ENCODE peak calls at places on chromosome 22, in eight cellular contexts. K is PC-3; P is Peyer's patch; A is brain microvascular endothelial cell; I is ovary; W is CD4-positive, CD25-positive, alpha-beta regulatory T cell; D is tibial artery; Z is psoas muscle. X is an unnamed sample. For H3K27me3, the result is how much of the 10 kb centered on the place peaks cover.

GRCh38 chr22:22199634-22200033 is 45.0 kb upstream of the VPREB1 start:
- DNase-seq in A (no peak), P (no peak), Z (peak), D (no peak), W (no peak), I (no peak), K (no peak), X (no peak)

GRCh38 chr22:23504522-23504921 is 75.6 kb downstream of the IGLL1 start:
- DNase-seq in D (no peak), W (no peak), A (no peak), K (no peak), I (peak), P (no peak), Z (peak), X (no peak)

GRCh38 chr22:22674473-22674872 is 30.1 kb downstream of the GGTLC2 start:
- DNase-seq in I (no peak), K (no peak), W (no peak), Z (no peak), A (no peak), D (no peak), P (no peak), X (no peak)

GRCh38 chr22:50444663-50445062 is 30.2 kb downstream of the SBF1 start:
- DNase-seq in Z (no peak), A (peak), K (peak), W (no peak), P (peak), D (no peak), I (peak), X (peak)

GRCh38 chr22:48473202-48473601 is 1354.5 kb downstream of the BRD1 start:
- DNase-seq in K (no peak), P (no peak), W (no peak), A (no peak), Z (no peak), D (no peak), I (no peak), X (no peak)

GRCh38 chr22:25780673-25781072 is 38.7 kb downstream of the MYO18B start:
- DNase-seq in K (no peak), W (no peak), D (no peak), P (no peak), A (no peak), I (no peak), Z (no peak), X (no peak)

GRCh38 chr22:28231423-28231822 is 312.4 kb upstream of the PITPNB start:
- DNase-seq in P (no peak), W (no peak), K (no peak), I (no peak), A (peak), Z (no peak), D (no peak), X (no peak)

GRCh38 chr22:41437198-41437597 is 9.4 kb downstream of the TOB2 start:
- DNase-seq in P (no peak), W (no peak), K (no peak), A (no peak), D (no peak), Z (no peak), I (no peak), X (no peak)

GRCh38 chr22:42655693-42656092 is 6.5 kb upstream of the CYB5R3 start:
- DNase-seq in P (peak), K (no peak), W (peak), Z (no peak), I (no peak), A (no peak), D (no peak), X (no peak)

GRCh38 chr22:39994566-39995345 is at the start of gene FAM83F:
- DNase-seq in K (peak), P (peak), W (peak), A (no peak), I (no peak), D (no peak), Z (no peak), X (peak)

GRCh38 chr22:44188986-44189630 is 8.4 kb downstream of the PARVG start:
- DNase-seq in A (no peak), K (no peak), I (no peak), D (no peak), P (no peak), W (no peak), Z (no peak), X (no peak)

GRCh38 chr22:25898707-25899365 is 156.8 kb downstream of the MYO18B start:
- DNase-seq in P (no peak), D (no peak), K (no peak), W (peak), I (no peak), Z (no peak), A (no peak), X (no peak)

GRCh38 chr22:29879738-29880137 is 3.2 kb upstream of the MTMR3 start:
- DNase-seq in P (no peak), D (no peak), K (peak), I (no peak), W (peak), Z (no peak), A (no peak), X (no peak)

GRCh38 chr22:36016656-36017055 is 12.0 kb downstream of the RBFOX2 start:
- DNase-seq in D (no peak), Z (no peak), A (no peak), I (no peak), K (no peak), W (no peak), P (no peak), X (no peak)

GRCh38 chr22:36015155-36015805 is 13.3 kb downstream of the RBFOX2 start:
- DNase-seq in I (no peak), Z (no peak), D (no peak), A (no peak), P (no peak), K (no peak), W (no peak), X (no peak)

GRCh38 chr22:36014539-36015072 is 14.0 kb downstream of the RBFOX2 start:
- DNase-seq in W (no peak), K (no peak), A (no peak), I (no peak), P (no peak), Z (no peak), D (no peak), X (no peak)

GRCh38 chr22:36015806-36016519 is 12.7 kb downstream of the RBFOX2 start:
- DNase-seq in D (no peak), A (no peak), Z (no peak), W (no peak), K (no peak), I (no peak), P (no peak), X (no peak)

GRCh38 chr22:36017661-36018091 is 10.9 kb downstream of the RBFOX2 start:
- DNase-seq in A (no peak), K (no peak), Z (no peak), P (no peak), I (no peak), W (no peak), D (no peak), X (no peak)
- H3K27me3 ChIP-seq in A (under half), K (under half), Z (under half), P (under half), I (under half), W (under half), D (under half), X (under half)

DNA sequence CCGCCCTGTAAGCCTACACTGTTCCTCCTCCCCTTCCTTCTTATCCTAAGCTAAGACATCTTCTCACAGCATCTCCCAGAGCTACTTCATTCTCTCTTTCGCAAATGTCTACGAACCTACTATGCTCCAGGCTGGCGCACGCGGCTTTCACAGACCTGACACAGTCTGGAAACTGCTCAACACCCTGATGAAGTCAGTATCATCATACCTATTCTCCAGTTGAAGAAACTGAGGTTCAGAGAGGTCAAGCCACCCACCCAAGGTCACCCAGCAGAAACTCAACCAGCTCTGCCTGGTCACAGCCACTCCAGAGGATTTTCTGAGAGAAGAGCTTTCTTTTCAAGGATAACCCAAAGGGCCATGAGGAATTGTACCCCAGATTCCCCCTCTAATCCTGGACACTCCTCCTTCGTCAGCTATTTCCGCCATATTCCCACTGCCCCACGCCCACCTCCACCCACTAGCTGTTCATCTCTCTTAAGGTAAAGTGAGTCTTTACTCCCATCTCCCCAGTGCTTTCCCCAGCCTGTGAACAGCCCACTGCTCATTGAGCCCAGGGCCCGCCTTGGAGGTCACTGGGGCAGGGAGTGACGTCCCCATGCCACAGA is 1.8 kb downstream of the KCNJ4 start:
- DNase-seq in D (no peak), W (no peak), K (no peak), I (no peak), P (no peak), A (no peak), Z (no peak), X (no peak)
- H3K27me3 ChIP-seq in D (under half), W (under half), K (under half), I (under half), P (under half), A (half or more), Z (half or more), X (under half)

GRCh38 chr22:20435436-20436308 is 2.0 kb downstream of the SCARF2 start:
- DNase-seq in W (no peak), D (no peak), I (peak), Z (peak), K (no peak), A (no peak), P (no peak), X (no peak)

GRCh38 chr22:20438678-20439492 is 1.3 kb upstream of the SCARF2 start:
- DNase-seq in A (no peak), P (peak), Z (peak), W (no peak), D (no peak), K (no peak), I (peak), X (no peak)

GRCh38 chr22:20436309-20437252 is 1.0 kb downstream of the SCARF2 start:
- DNase-seq in W (no peak), I (peak), P (no peak), Z (peak), A (no peak), K (no peak), D (no peak), X (no peak)

GRCh38 chr22:20438066-20438677 is 547 bp upstream of the SCARF2 start:
- DNase-seq in I (no peak), K (no peak), P (peak), Z (peak), D (no peak), W (no peak), A (no peak), X (no peak)

DNA sequence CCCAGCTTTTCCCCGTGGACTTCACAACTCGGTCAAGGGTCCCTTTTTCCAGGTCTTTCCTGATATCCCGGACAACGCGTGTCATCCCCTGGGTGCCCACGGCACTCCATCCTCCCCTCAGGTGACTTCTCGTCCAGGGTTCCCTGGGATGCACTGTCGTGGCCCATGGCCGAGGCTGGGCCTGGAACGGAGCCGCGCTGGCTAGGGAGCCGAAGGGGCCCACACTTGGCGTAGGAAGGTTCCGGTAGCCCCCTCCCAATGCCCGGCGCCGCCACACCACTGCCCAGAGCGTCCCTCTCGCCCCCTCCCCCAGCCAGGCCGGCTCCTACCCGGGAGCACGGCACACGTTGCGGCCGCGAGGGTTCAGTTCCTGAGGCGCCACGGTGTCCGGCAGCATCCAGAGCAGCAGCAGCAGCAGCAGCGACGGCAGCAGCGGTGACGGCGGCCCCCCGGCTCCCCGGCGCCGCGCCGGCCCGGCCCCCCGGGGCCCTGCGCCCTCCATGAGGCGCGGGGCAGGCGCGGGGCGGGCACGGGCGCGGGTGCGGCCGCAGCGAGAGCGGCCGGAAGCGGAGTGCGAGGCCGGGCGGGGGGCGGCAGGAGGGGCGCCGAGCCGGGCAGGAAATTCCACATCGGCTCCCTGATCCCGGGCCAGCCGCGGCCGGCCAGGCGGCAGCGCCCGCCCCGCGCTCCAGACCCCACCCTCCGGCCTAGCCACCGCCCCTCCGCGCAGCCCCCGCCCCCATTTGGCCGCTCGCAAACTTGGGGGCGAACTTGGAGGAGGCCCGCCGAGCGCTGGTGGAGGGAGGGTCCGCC is at the start of gene SCARF2:
- DNase-seq in I (peak), A (no peak), K (no peak), D (no peak), Z (peak), W (no peak), P (no peak), X (peak)
- H3K27me3 ChIP-seq in I (under half), A (under half), K (under half), D (under half), Z (under half), W (under half), P (under half), X (under half)

DNA sequence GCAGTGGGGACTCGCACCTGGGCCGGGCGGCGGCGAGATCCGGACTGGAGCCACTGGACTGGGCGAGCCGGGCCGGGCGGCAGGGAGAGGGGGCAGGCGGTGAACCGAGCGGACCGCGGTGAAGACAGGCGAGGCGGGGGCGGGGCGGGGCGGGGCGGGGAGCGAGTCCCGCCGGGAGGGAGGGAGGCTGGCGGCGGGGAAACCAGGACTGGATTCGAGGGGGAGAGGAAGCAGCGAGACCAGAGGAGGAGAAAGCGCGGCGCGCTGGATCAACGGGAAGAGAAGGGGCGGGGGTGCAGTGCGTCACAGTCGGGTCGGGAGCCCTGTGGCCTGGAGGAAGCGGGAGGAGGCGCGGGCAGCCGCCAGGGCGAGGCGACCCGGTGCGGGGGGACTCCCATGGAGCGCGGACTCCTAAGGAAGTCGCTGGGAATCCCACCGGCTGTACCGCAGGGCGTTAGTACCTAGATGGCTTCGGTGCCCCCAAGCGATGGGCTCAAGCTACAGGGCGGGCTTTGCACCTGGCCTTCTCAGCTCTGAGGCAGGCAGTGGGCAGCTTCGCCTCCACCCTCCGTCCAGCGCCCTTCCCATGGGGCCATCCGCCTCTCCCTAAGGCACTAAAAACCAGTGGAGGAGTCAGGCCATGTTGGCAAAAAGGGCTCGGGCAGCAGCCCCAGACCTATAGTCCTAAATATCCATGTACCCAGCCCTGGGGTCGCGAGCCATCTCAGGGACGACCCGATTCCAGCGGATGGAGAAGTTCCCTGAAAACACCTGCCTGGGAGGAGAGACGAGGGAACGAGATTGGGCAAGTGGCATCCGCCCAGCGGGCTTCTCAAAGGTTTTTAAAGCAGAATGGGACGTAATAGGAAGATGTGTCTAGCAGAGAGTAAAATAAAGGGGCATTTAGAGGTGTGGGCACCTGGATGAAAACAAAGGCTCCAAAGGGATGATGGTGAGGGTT is at the start of gene TMEM121B:
- DNase-seq in I (peak), W (no peak), A (peak), Z (peak), P (no peak), D (peak), K (no peak), X (peak)
- H3K27me3 ChIP-seq in I (under half), W (under half), A (under half), Z (under half), P (under half), D (under half), K (under half), X (under half)

DNA sequence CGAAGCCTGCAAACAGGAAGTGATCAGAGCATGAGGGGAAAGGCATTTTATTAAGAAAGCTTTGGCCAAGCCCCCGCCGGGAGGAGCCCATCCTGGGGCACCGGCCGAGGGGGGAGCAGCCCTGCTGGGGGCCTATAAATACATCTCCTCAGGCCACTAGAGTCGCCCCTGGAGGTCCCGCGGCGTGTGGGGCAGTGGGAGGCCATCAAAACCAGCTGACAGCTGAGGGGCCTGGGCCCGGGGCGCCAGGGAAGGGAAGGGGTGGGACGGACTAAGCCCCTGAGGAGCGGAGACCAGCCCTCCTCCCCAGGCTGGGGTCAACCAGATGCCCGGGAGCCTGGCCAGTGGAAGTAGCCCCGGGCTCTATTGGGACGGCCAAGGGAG is 13.1 kb downstream of the SCARF2 start:
- DNase-seq in W (no peak), A (no peak), Z (no peak), K (no peak), P (no peak), I (peak), D (no peak), X (no peak)
- H3K27me3 ChIP-seq in W (under half), A (under half), Z (under half), K (under half), P (under half), I (under half), D (under half), X (under half)

DNA sequence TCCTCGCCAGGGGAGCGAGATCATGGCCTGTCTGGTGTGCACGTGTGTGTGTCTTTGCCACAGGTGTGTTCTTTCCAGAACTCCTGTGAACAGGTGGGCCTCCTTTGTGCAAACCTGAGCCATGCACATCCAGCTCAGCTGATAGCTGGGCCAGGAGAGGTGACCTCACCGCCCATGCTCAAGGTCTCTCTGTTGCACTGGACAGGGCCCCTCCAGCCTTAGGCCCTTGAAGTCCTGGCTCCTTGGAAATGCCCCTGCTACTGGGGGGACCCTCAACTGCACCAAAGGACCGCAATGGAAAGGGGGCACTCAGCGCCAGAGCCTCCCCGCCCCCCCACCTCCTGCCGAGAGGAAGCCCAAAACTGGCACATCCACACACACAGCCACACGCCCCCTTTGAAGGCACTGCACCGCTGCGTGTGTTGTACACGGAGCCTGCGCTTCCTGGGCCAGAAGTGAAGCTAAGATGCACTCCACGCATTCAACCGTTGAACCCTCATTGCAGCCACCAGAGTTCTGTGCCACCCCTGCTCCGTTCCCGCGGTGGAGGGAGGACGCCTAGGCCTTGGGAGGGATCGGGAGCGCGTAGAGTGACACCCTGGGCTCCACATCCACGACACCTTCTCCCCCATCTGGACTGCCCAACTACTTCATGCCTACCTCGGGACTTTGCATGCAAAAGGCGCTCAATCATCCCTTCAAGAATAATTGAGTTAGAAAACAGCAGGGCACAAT is 16.4 kb upstream of the IL2RB start:
- DNase-seq in D (no peak), A (no peak), W (peak), K (no peak), I (no peak), P (no peak), Z (peak), X (no peak)
- H3K27me3 ChIP-seq in D (under half), A (under half), W (under half), K (under half), I (under half), P (under half), Z (under half), X (under half)

X was measured in body of pancreas.